ENCODE peak calls at places on chromosomes 5 and 9, in seven cellular contexts. X is activated CD4-positive, alpha-beta T cell treated with anti-CD3 and anti-CD28 coated beads, Interleukin-2, amount 50 U/mL, for 1 hour; V is retinal pigment epithelial cell; B is epithelial cell of proximal tubule; Q is NCI-H510A; A is activated T-helper 9 cell treated with anti-CD3 and anti-CD28 coated beads, Interleukin-2, amount 50 U/mL, for 16 hours; P is effector CD4-positive, alpha-beta T cell. Z is an unnamed sample.
A peak's percentile ranks its signal among the peaks of the same experiment; 100 is the strongest.

GRCh38 chr5:156259618-156260017 is 67.3 kb upstream of the SGCD start:
- DNase-seq in X (no peak), V (no peak), B (no peak), Q (no peak), A (no peak), P (no peak), Z (no peak)

GRCh38 chr5:56286015-56286992 is 53.2 kb upstream of the ANKRD55 start:
- DNase-seq in X (no peak), V (no peak), B (no peak), Q (no peak), A (no peak), P (no peak), Z (no peak)

GRCh38 chr9:83125671-83126070 is 62.7 kb upstream of the RASEF start:
- DNase-seq in X (no peak), V (no peak), B (no peak), Q (no peak), A (no peak), P (no peak), Z (no peak)

GRCh38 chr5:142078251-142078650 is 30.3 kb upstream of the NDFIP1 start:
- DNase-seq in X (no peak), V (no peak), B (no peak), Q (no peak), A (no peak), P (no peak), Z (no peak)

GRCh38 chr5:143188692-143189091 is 214.8 kb downstream of the NR3C1 start:
- DNase-seq in X (no peak), V (no peak), B (no peak), Q (no peak), A (no peak), P (no peak), Z (no peak)

GRCh38 chr9:132651259-132651658 is 18.5 kb downstream of the DDX31 start:
- DNase-seq in X (no peak), V (no peak), B (no peak), Q (no peak), A (no peak), P (no peak), Z (no peak)

GRCh38 chr5:59799668-59800374 is 93.7 kb downstream of the PDE4D start:
- DNase-seq in X (no peak), V (no peak), B (no peak), Q (no peak), A (no peak), P (peak; percentile 9), Z (no peak)

GRCh38 chr5:150485770-150486401 is 22.0 kb upstream of the NDST1 start:
- DNase-seq in X (no peak), V (no peak), B (no peak), Q (peak; percentile 18), A (peak; percentile 5), P (no peak), Z (no peak)

GRCh38 chr5:39475055-39475454 is 50.3 kb upstream of the DAB2 start:
- DNase-seq in X (no peak), V (no peak), B (no peak), Q (no peak), A (no peak), P (no peak), Z (no peak)

GRCh38 chr5:53364098-53364497 is 116.3 kb upstream of the FST start:
- DNase-seq in X (no peak), V (no peak), B (no peak), Q (no peak), A (no peak), P (no peak), Z (no peak)

GRCh38 chr5:149834246-149834855 is 104.2 kb downstream of the PPARGC1B start:
- DNase-seq in X (peak; percentile 39), V (peak; percentile 54), B (no peak), Q (peak; percentile 41), A (no peak), P (peak; percentile 37), Z (no peak)

GRCh38 chr5:126846344-126846743 is 69.4 kb downstream of the LMNB1 start:
- DNase-seq in X (no peak), V (no peak), B (no peak), Q (no peak), A (no peak), P (no peak), Z (no peak)

GRCh38 chr5:65986050-65986451 is 59.7 kb downstream of the ERBIN start:
- DNase-seq in X (no peak), V (peak; percentile 5), B (no peak), Q (no peak), A (no peak), P (no peak), Z (no peak)

GRCh38 chr9:36268007-36268427 is 9.8 kb upstream of the GNE start:
- DNase-seq in X (no peak), V (no peak), B (peak; percentile 66), Q (no peak), A (no peak), P (no peak), Z (no peak)

GRCh38 chr9:71665247-71665646 is 103.1 kb downstream of the CEMIP2 start:
- DNase-seq in X (no peak), V (no peak), B (no peak), Q (no peak), A (no peak), P (no peak), Z (no peak)

GRCh38 chr5:38765461-38765861 is 80.4 kb upstream of the OSMR start:
- DNase-seq in X (no peak), V (no peak), B (no peak), Q (no peak), A (no peak), P (no peak), Z (no peak)

GRCh38 chr9:88106492-88106891 is 31.8 kb downstream of the SPATA31C2 start:
- DNase-seq in X (no peak), V (no peak), B (no peak), Q (no peak), A (no peak), P (no peak), Z (no peak)

GRCh38 chr5:149938791-149939358 is 5.7 kb downstream of the PDE6A start:
- DNase-seq in X (no peak), V (no peak), B (peak; percentile 85), Q (no peak), A (no peak), P (no peak), Z (no peak)

GRCh38 chr9:4375424-4376195 is 75.7 kb upstream of the GLIS3 start:
- DNase-seq in X (no peak), V (no peak), B (no peak), Q (peak; percentile 0), A (no peak), P (no peak), Z (no peak)

GRCh38 chr5:171596391-171596878 is 177.0 kb downstream of the FGF18 start:
- DNase-seq in X (no peak), V (no peak), B (no peak), Q (no peak), A (no peak), P (no peak), Z (no peak)

GRCh38 chr5:77369566-77369965 is 122.5 kb downstream of the WDR41 start:
- DNase-seq in X (no peak), V (no peak), B (no peak), Q (no peak), A (no peak), P (no peak), Z (no peak)

GRCh38 chr5:73273379-73274050 is 100.5 kb downstream of the TMEM174 start:
- DNase-seq in X (no peak), V (no peak), B (no peak), Q (no peak), A (no peak), P (no peak), Z (no peak)

GRCh38 chr9:108060165-108060564 is 570.6 kb upstream of the KLF4 start:
- DNase-seq in X (no peak), V (no peak), B (no peak), Q (no peak), A (no peak), P (no peak), Z (no peak)

GRCh38 chr5:78984020-78984610 is 995 bp downstream of the ARSB start:
- DNase-seq in X (no peak), V (no peak), B (no peak), Q (no peak), A (no peak), P (no peak), Z (no peak)

GRCh38 chr5:93289915-93290314 is 291.1 kb downstream of the NR2F1-AS1 start:
- DNase-seq in X (no peak), V (no peak), B (no peak), Q (no peak), A (no peak), P (no peak), Z (no peak)

GRCh38 chr9:33198163-33198562 is 31.0 kb upstream of the B4GALT1 start:
- DNase-seq in X (no peak), V (no peak), B (no peak), Q (no peak), A (no peak), P (no peak), Z (no peak)

GRCh38 chr9:16625106-16625505 is 245.4 kb downstream of the BNC2 start:
- DNase-seq in X (no peak), V (no peak), B (no peak), Q (no peak), A (no peak), P (no peak), Z (no peak)

GRCh38 chr9:76654575-76654974 is 109.7 kb upstream of the PCA3 start:
- DNase-seq in X (no peak), V (peak; percentile 72), B (no peak), Q (no peak), A (no peak), P (no peak), Z (no peak)

GRCh38 chr5:93510626-93511420 is 70.2 kb downstream of the NR2F1-AS1 start:
- DNase-seq in X (no peak), V (no peak), B (no peak), Q (no peak), A (no peak), P (no peak), Z (no peak)

GRCh38 chr5:157301066-157301465 is 35.1 kb downstream of the CYFIP2 start:
- DNase-seq in X (no peak), V (no peak), B (no peak), Q (no peak), A (no peak), P (no peak), Z (no peak)

GRCh38 chr9:33452828-33453271 is 5.5 kb upstream of the AQP3 start:
- DNase-seq in X (peak; percentile 41), V (peak; percentile 42), B (no peak), Q (no peak), A (peak; percentile 31), P (peak; percentile 23), Z (no peak)

GRCh38 chr5:41109186-41109585 is 38.0 kb upstream of the MROH2B start:
- DNase-seq in X (no peak), V (no peak), B (no peak), Q (no peak), A (no peak), P (no peak), Z (no peak)

GRCh38 chr5:96657068-96657467 is 5.1 kb upstream of the CAST start:
- DNase-seq in X (peak; percentile 7), V (no peak), B (peak; percentile 70), Q (no peak), A (peak; percentile 16), P (no peak), Z (peak; percentile 4)

GRCh38 chr9:87535817-87536539 is 38.3 kb downstream of the DAPK1 start:
- DNase-seq in X (no peak), V (no peak), B (no peak), Q (no peak), A (no peak), P (no peak), Z (no peak)

GRCh38 chr5:171336486-171337206 is 27.6 kb downstream of the TLX3 start:
- DNase-seq in X (no peak), V (peak; percentile 8), B (peak; percentile 9), Q (no peak), A (no peak), P (no peak), Z (no peak)

Z was measured in T-helper 1 cell.